ENCODE peak calls at places on chromosome 5, in ten cellular contexts. One of them, this sample, is unnamed.

GRCh38 chr5:108212775-108213346 is 169.0 kb downstream of the FBXL17 start:
- DNase-seq in fibroblast of mammary gland: no peak
- DNase-seq in astrocyte: peak; percentile 57
- DNase-seq in stimulated activated CD4-positive, alpha-beta T cell treated with anti-CD3 and anti-CD28 coated beads, Interleukin-1b, Interleukin-23, amount 100 ng/mL, for 24 hours: no peak
- DNase-seq in bronchial epithelial cell: peak; percentile 44
- DNase-seq in retina: no peak
- DNase-seq in Ammon's horn: no peak
- DNase-seq in pulmonary artery endothelial cell: no peak
- DNase-seq in nucleus accumbens: no peak
- DNase-seq in Right ventricle myocardium superior: no peak
- DNase-seq in this sample: no peak

GRCh38 chr5:36982146-36982545 is 105.6 kb downstream of the NIPBL start:
- DNase-seq in fibroblast of mammary gland: peak; percentile 44
- DNase-seq in retina: no peak
- DNase-seq in astrocyte: peak; percentile 70
- DNase-seq in Right ventricle myocardium superior: no peak
- DNase-seq in pulmonary artery endothelial cell: no peak
- DNase-seq in stimulated activated CD4-positive, alpha-beta T cell treated with anti-CD3 and anti-CD28 coated beads, Interleukin-1b, Interleukin-23, amount 100 ng/mL, for 24 hours: no peak
- DNase-seq in nucleus accumbens: no peak
- DNase-seq in bronchial epithelial cell: peak; percentile 93
- DNase-seq in Ammon's horn: no peak
- DNase-seq in this sample: no peak

GRCh38 chr5:83554133-83554532 is 82.6 kb downstream of the VCAN start:
- DNase-seq in Ammon's horn: no peak
- DNase-seq in retina: no peak
- DNase-seq in Right ventricle myocardium superior: no peak
- DNase-seq in fibroblast of mammary gland: no peak
- DNase-seq in astrocyte: no peak
- DNase-seq in stimulated activated CD4-positive, alpha-beta T cell treated with anti-CD3 and anti-CD28 coated beads, Interleukin-1b, Interleukin-23, amount 100 ng/mL, for 24 hours: no peak
- DNase-seq in bronchial epithelial cell: no peak
- DNase-seq in pulmonary artery endothelial cell: no peak
- DNase-seq in nucleus accumbens: no peak
- DNase-seq in this sample: no peak

GRCh38 chr5:144189800-144190429 is 19.2 kb downstream of the KCTD16 start:
- DNase-seq in Right ventricle myocardium superior: no peak
- DNase-seq in retina: no peak
- DNase-seq in astrocyte: peak; percentile 94
- DNase-seq in stimulated activated CD4-positive, alpha-beta T cell treated with anti-CD3 and anti-CD28 coated beads, Interleukin-1b, Interleukin-23, amount 100 ng/mL, for 24 hours: peak; percentile 46
- DNase-seq in bronchial epithelial cell: peak; percentile 97
- DNase-seq in fibroblast of mammary gland: peak; percentile 63
- DNase-seq in nucleus accumbens: no peak
- DNase-seq in Ammon's horn: no peak
- DNase-seq in pulmonary artery endothelial cell: peak; percentile 94
- DNase-seq in this sample: peak; percentile 74

GRCh38 chr5:71955718-71956117 is 151.6 kb upstream of the MAP1B start:
- DNase-seq in Ammon's horn: no peak
- DNase-seq in fibroblast of mammary gland: peak; percentile 32
- DNase-seq in nucleus accumbens: no peak
- DNase-seq in retina: no peak
- DNase-seq in bronchial epithelial cell: peak; percentile 43
- DNase-seq in Right ventricle myocardium superior: no peak
- DNase-seq in pulmonary artery endothelial cell: no peak
- DNase-seq in astrocyte: no peak
- DNase-seq in stimulated activated CD4-positive, alpha-beta T cell treated with anti-CD3 and anti-CD28 coated beads, Interleukin-1b, Interleukin-23, amount 100 ng/mL, for 24 hours: no peak
- DNase-seq in this sample: no peak

GRCh38 chr5:10173716-10174115 is 76.0 kb downstream of the ATPSCKMT start:
- DNase-seq in stimulated activated CD4-positive, alpha-beta T cell treated with anti-CD3 and anti-CD28 coated beads, Interleukin-1b, Interleukin-23, amount 100 ng/mL, for 24 hours: no peak
- DNase-seq in Right ventricle myocardium superior: no peak
- DNase-seq in bronchial epithelial cell: no peak
- DNase-seq in fibroblast of mammary gland: no peak
- DNase-seq in nucleus accumbens: no peak
- DNase-seq in pulmonary artery endothelial cell: no peak
- DNase-seq in astrocyte: no peak
- DNase-seq in Ammon's horn: peak; percentile 47
- DNase-seq in retina: no peak
- DNase-seq in this sample: no peak

GRCh38 chr5:91690921-91691320 is 307.8 kb upstream of the ARRDC3 start:
- DNase-seq in pulmonary artery endothelial cell: no peak
- DNase-seq in stimulated activated CD4-positive, alpha-beta T cell treated with anti-CD3 and anti-CD28 coated beads, Interleukin-1b, Interleukin-23, amount 100 ng/mL, for 24 hours: no peak
- DNase-seq in astrocyte: no peak
- DNase-seq in nucleus accumbens: no peak
- DNase-seq in bronchial epithelial cell: peak; percentile 1
- DNase-seq in Right ventricle myocardium superior: no peak
- DNase-seq in fibroblast of mammary gland: no peak
- DNase-seq in Ammon's horn: no peak
- DNase-seq in retina: no peak
- DNase-seq in this sample: no peak

GRCh38 chr5:52356311-52356918 is 431.3 kb upstream of the ITGA1 start:
- DNase-seq in retina: no peak
- DNase-seq in Ammon's horn: no peak
- DNase-seq in pulmonary artery endothelial cell: no peak
- DNase-seq in astrocyte: no peak
- DNase-seq in fibroblast of mammary gland: peak; percentile 12
- DNase-seq in bronchial epithelial cell: peak; percentile 40
- DNase-seq in Right ventricle myocardium superior: no peak
- DNase-seq in nucleus accumbens: no peak
- DNase-seq in stimulated activated CD4-positive, alpha-beta T cell treated with anti-CD3 and anti-CD28 coated beads, Interleukin-1b, Interleukin-23, amount 100 ng/mL, for 24 hours: no peak
- DNase-seq in this sample: no peak

GRCh38 chr5:95446560-95447221 is 55.5 kb downstream of the FAM81B start:
- DNase-seq in fibroblast of mammary gland: no peak
- DNase-seq in astrocyte: peak; percentile 80
- DNase-seq in bronchial epithelial cell: peak; percentile 65
- DNase-seq in pulmonary artery endothelial cell: no peak
- DNase-seq in stimulated activated CD4-positive, alpha-beta T cell treated with anti-CD3 and anti-CD28 coated beads, Interleukin-1b, Interleukin-23, amount 100 ng/mL, for 24 hours: no peak
- DNase-seq in nucleus accumbens: no peak
- DNase-seq in Right ventricle myocardium superior: no peak
- DNase-seq in retina: no peak
- DNase-seq in Ammon's horn: no peak
- DNase-seq in this sample: no peak

GRCh38 chr5:173330151-173330855 is 2.1 kb upstream of the STC2 start:
- DNase-seq in retina: no peak
- DNase-seq in stimulated activated CD4-positive, alpha-beta T cell treated with anti-CD3 and anti-CD28 coated beads, Interleukin-1b, Interleukin-23, amount 100 ng/mL, for 24 hours: no peak
- DNase-seq in fibroblast of mammary gland: no peak
- DNase-seq in Ammon's horn: no peak
- DNase-seq in nucleus accumbens: no peak
- DNase-seq in bronchial epithelial cell: no peak
- DNase-seq in pulmonary artery endothelial cell: no peak
- DNase-seq in Right ventricle myocardium superior: no peak
- DNase-seq in astrocyte: no peak
- DNase-seq in this sample: no peak

GRCh38 chr5:56440871-56441740 is 208.0 kb upstream of the ANKRD55 start:
- DNase-seq in stimulated activated CD4-positive, alpha-beta T cell treated with anti-CD3 and anti-CD28 coated beads, Interleukin-1b, Interleukin-23, amount 100 ng/mL, for 24 hours: no peak
- DNase-seq in nucleus accumbens: no peak
- DNase-seq in retina: no peak
- DNase-seq in Right ventricle myocardium superior: no peak
- DNase-seq in Ammon's horn: peak; percentile 10
- DNase-seq in pulmonary artery endothelial cell: no peak
- DNase-seq in bronchial epithelial cell: peak; percentile 95
- DNase-seq in astrocyte: peak; percentile 44
- DNase-seq in fibroblast of mammary gland: peak; percentile 62
- DNase-seq in this sample: no peak

GRCh38 chr5:171965740-171966139 is 40.7 kb downstream of the FBXW11 start:
- DNase-seq in stimulated activated CD4-positive, alpha-beta T cell treated with anti-CD3 and anti-CD28 coated beads, Interleukin-1b, Interleukin-23, amount 100 ng/mL, for 24 hours: peak; percentile 24
- DNase-seq in pulmonary artery endothelial cell: no peak
- DNase-seq in fibroblast of mammary gland: no peak
- DNase-seq in nucleus accumbens: no peak
- DNase-seq in Ammon's horn: no peak
- DNase-seq in retina: no peak
- DNase-seq in Right ventricle myocardium superior: no peak
- DNase-seq in bronchial epithelial cell: no peak
- DNase-seq in astrocyte: no peak
- DNase-seq in this sample: no peak

GRCh38 chr5:178309271-178310008 is 76.8 kb upstream of the PHYKPL start:
- DNase-seq in retina: no peak
- DNase-seq in Ammon's horn: no peak
- DNase-seq in stimulated activated CD4-positive, alpha-beta T cell treated with anti-CD3 and anti-CD28 coated beads, Interleukin-1b, Interleukin-23, amount 100 ng/mL, for 24 hours: no peak
- DNase-seq in Right ventricle myocardium superior: peak; percentile 27
- DNase-seq in bronchial epithelial cell: no peak
- DNase-seq in pulmonary artery endothelial cell: no peak
- DNase-seq in fibroblast of mammary gland: no peak
- DNase-seq in astrocyte: no peak
- DNase-seq in nucleus accumbens: no peak
- DNase-seq in this sample: no peak

GRCh38 chr5:65809817-65810531 is 88.0 kb downstream of the NLN start:
- DNase-seq in pulmonary artery endothelial cell: no peak
- DNase-seq in nucleus accumbens: peak; percentile 59
- DNase-seq in Right ventricle myocardium superior: peak; percentile 81
- DNase-seq in bronchial epithelial cell: no peak
- DNase-seq in retina: no peak
- DNase-seq in Ammon's horn: peak; percentile 87
- DNase-seq in stimulated activated CD4-positive, alpha-beta T cell treated with anti-CD3 and anti-CD28 coated beads, Interleukin-1b, Interleukin-23, amount 100 ng/mL, for 24 hours: no peak
- DNase-seq in fibroblast of mammary gland: peak; percentile 79
- DNase-seq in astrocyte: peak; percentile 95
- DNase-seq in this sample: no peak

GRCh38 chr5:464843-465590 is 22.0 kb downstream of the EXOC3 start:
- DNase-seq in bronchial epithelial cell: no peak
- DNase-seq in Ammon's horn: no peak
- DNase-seq in stimulated activated CD4-positive, alpha-beta T cell treated with anti-CD3 and anti-CD28 coated beads, Interleukin-1b, Interleukin-23, amount 100 ng/mL, for 24 hours: no peak
- DNase-seq in fibroblast of mammary gland: no peak
- DNase-seq in Right ventricle myocardium superior: peak; percentile 35
- DNase-seq in retina: no peak
- DNase-seq in nucleus accumbens: no peak
- DNase-seq in astrocyte: no peak
- DNase-seq in pulmonary artery endothelial cell: no peak
- DNase-seq in this sample: no peak

GRCh38 chr5:90111354-90112070 is 298.0 kb downstream of the CETN3 start:
- DNase-seq in nucleus accumbens: no peak
- DNase-seq in retina: peak; percentile 35
- DNase-seq in Ammon's horn: no peak
- DNase-seq in Right ventricle myocardium superior: no peak
- DNase-seq in astrocyte: peak; percentile 12
- DNase-seq in bronchial epithelial cell: peak; percentile 67
- DNase-seq in fibroblast of mammary gland: peak; percentile 36
- DNase-seq in stimulated activated CD4-positive, alpha-beta T cell treated with anti-CD3 and anti-CD28 coated beads, Interleukin-1b, Interleukin-23, amount 100 ng/mL, for 24 hours: no peak
- DNase-seq in pulmonary artery endothelial cell: no peak
- DNase-seq in this sample: no peak